ENCODE peak calls at places on chromosomes 2 and 18, in five cellular contexts. O, Y, B, I and V are unnamed samples.
A peak's percentile ranks its signal among the peaks of the same experiment; 100 is the strongest.

GRCh38 chr18:43236921-43237320 is 40.4 kb downstream of the SYT4 start:
- DNase-seq in O (no peak), Y (peak; percentile 43), B (no peak), I (no peak), V (no peak)

GRCh38 chr2:54586062-54586982 is 130.2 kb downstream of the SPTBN1 start:
- DNase-seq in O (no peak), Y (no peak), B (no peak), I (no peak), V (no peak)

GRCh38 chr2:221104391-221104811 is 467.7 kb downstream of the EPHA4 start:
- DNase-seq in O (no peak), Y (no peak), B (no peak), I (no peak), V (peak; percentile 87)

GRCh38 chr2:69013837-69014796 is 1.1 kb downstream of the ANTXR1 start:
- DNase-seq in O (no peak), Y (peak; percentile 64), B (peak; percentile 67), I (no peak), V (no peak)

GRCh38 chr2:20071397-20072383 is 20.3 kb upstream of the LAPTM4A start:
- DNase-seq in O (peak; percentile 21), Y (peak; percentile 96), B (peak; percentile 84), I (peak; percentile 94), V (no peak)

GRCh38 chr2:115303-115702 is 69.0 kb upstream of the FAM110C start:
- DNase-seq in O (no peak), Y (no peak), B (peak; percentile 5), I (no peak), V (no peak)

GRCh38 chr2:240211598-240212424 is 71.4 kb upstream of the OTOS start:
- DNase-seq in O (no peak), Y (no peak), B (no peak), I (no peak), V (peak; percentile 54)

GRCh38 chr18:45335644-45336043 is 279.6 kb upstream of the SLC14A2 start:
- DNase-seq in O (no peak), Y (no peak), B (no peak), I (no peak), V (no peak)

GRCh38 chr2:232988444-232988843 is 24.6 kb downstream of the NGEF start:
- DNase-seq in O (peak; percentile 44), Y (peak; percentile 95), B (peak; percentile 98), I (peak; percentile 75), V (peak; percentile 63)

GRCh38 chr2:160973991-160974390 is 186.2 kb upstream of the TANK start:
- DNase-seq in O (no peak), Y (no peak), B (no peak), I (no peak), V (no peak)

GRCh38 chr2:64319930-64320329 is 134.0 kb upstream of the LGALSL start:
- DNase-seq in O (no peak), Y (no peak), B (no peak), I (no peak), V (no peak)

GRCh38 chr2:172090947-172091625 is 5.8 kb downstream of the DLX1 start:
- DNase-seq in O (no peak), Y (no peak), B (no peak), I (no peak), V (no peak)

GRCh38 chr2:54634564-54635511 is 88.6 kb upstream of the EML6 start:
- DNase-seq in O (peak; percentile 21), Y (peak; percentile 87), B (peak; percentile 89), I (peak; percentile 51), V (no peak)

GRCh38 chr2:55061534-55062344 is 11.5 kb upstream of the RTN4 start:
- DNase-seq in O (no peak), Y (no peak), B (no peak), I (no peak), V (no peak)

GRCh38 chr18:62327977-62328376 is 2.9 kb downstream of the TNFRSF11A start:
- DNase-seq in O (no peak), Y (no peak), B (no peak), I (no peak), V (no peak)

GRCh38 chr18:79396431-79397287 is 929 bp downstream of the NFATC1 start:
- DNase-seq in O (no peak), Y (peak; percentile 41), B (peak; percentile 45), I (no peak), V (peak; percentile 82)

GRCh38 chr2:192070099-192070498 is 124.6 kb downstream of the TMEFF2 start:
- DNase-seq in O (no peak), Y (peak; percentile 42), B (no peak), I (no peak), V (no peak)

GRCh38 chr2:141959016-141959415 is 171.8 kb downstream of the LRP1B start:
- DNase-seq in O (no peak), Y (no peak), B (no peak), I (no peak), V (no peak)

GRCh38 chr2:69943841-69944604 is 17.4 kb downstream of the ASPRV1 start:
- DNase-seq in O (no peak), Y (no peak), B (no peak), I (no peak), V (no peak)

GRCh38 chr2:1886405-1886992 is 142.2 kb upstream of the PXDN start:
- DNase-seq in O (no peak), Y (peak; percentile 93), B (peak; percentile 81), I (no peak), V (no peak)

GRCh38 chr2:105280281-105280680 is 38.7 kb downstream of the GPR45 start:
- DNase-seq in O (no peak), Y (no peak), B (no peak), I (no peak), V (no peak)

DNA sequence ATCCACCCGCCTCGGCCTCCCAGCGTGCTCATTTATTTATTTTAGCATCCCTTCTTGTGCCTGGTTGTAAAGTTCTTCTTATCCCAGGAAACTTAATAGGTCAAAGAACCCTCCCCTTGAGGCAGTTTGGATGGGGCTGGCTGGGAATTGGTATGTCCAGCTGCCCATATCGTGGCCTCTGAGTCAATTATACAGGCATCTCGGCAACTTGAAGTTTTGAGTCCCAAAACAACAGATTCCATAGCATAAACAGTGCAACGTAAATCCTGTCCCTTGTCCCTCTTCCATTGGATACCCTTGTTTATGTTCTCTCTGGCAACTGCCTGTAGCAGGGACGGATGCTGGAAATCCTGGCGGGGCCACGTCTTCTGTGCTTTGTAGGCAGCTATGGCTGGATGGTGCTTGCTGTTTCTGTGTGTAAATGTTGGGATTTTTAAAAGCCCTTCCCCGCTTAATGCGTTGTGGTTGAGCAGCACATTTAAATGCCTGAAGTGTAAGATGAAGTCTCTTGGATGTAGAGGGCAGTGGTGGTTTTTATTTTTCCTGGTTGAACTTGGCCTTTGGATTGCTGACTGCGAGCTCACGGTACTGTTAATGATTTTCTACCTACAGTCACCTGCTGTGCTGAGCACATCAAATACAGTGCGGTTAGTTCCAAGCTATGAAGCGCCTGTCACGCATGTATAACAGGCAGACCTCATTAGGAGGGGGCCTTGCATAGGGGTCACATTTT is 84.4 kb downstream of the NEDD4L start:
- DNase-seq in O (no peak), Y (no peak), B (no peak), I (no peak), V (no peak)
- TF ChIP-seq CTCF in O (no peak), Y (no peak), B (no peak), I (no peak), V (no peak)

DNA sequence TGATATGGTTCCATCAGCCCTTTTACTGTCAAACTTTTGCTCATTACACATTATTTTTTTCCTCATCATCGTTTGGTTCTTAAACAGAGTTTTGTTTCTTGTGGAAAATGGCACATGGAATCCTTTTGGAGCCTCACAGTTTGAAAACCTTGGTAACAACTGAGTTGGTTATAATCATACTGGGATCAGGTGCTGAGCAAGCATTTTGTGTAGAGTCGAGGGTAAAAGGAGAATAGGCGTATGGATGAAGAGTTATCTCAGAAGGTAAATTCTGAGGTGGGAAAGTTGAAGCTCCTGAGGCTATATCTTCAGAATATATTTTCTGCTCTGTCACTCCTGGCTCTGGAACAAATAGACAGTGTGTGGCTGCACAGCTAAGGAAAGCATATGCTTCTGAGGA is 274.0 kb upstream of the DSEL start:
- DNase-seq in O (no peak), Y (no peak), B (no peak), I (no peak), V (no peak)
- TF ChIP-seq CTCF in O (no peak), Y (no peak), B (no peak), I (no peak), V (no peak)

GRCh38 chr2:25494626-25495025 is 152.9 kb upstream of the DNMT3A start:
- DNase-seq in O (peak; percentile 2), Y (peak; percentile 58), B (no peak), I (peak; percentile 21), V (no peak)
- TF ChIP-seq CTCF in O (no peak), Y (no peak), B (no peak), I (no peak), V (no peak)

GRCh38 chr2:174336403-174337336 is 1.9 kb downstream of the SP9 start:
- DNase-seq in O (no peak), Y (no peak), B (peak; percentile 85), I (no peak), V (no peak)
- TF ChIP-seq CTCF in O (no peak), Y (no peak), B (peak; percentile 75), I (no peak), V (no peak)